ENCODE peak calls at places on chromosomes 16 and 17, in five cellular contexts. One of them, this sample, is unnamed.

GRCh38 chr16:53839150-53839549 is 135.2 kb downstream of the FTO start:
- DNase-seq in suprapubic skin: no peak
- DNase-seq in body of pancreas: no peak
- DNase-seq in HCT116: no peak
- DNase-seq in ovary: no peak
- DNase-seq in this sample: no peak

GRCh38 chr17:2170023-2170422 is 115.1 kb downstream of the HIC1 start:
- DNase-seq in suprapubic skin: no peak
- DNase-seq in ovary: no peak
- DNase-seq in body of pancreas: no peak
- DNase-seq in HCT116: no peak
- DNase-seq in this sample: no peak

GRCh38 chr16:19506965-19507364 is 14.9 kb downstream of the GDE1 start:
- DNase-seq in suprapubic skin: no peak
- DNase-seq in body of pancreas: no peak
- DNase-seq in HCT116: no peak
- DNase-seq in ovary: no peak
- DNase-seq in this sample: no peak

GRCh38 chr17:82658331-82658730 is 10.1 kb upstream of the WDR45B start:
- DNase-seq in ovary: no peak
- DNase-seq in body of pancreas: no peak
- DNase-seq in suprapubic skin: peak
- DNase-seq in HCT116: no peak
- DNase-seq in this sample: no peak

GRCh38 chr17:31266042-31266441 is 31.0 kb downstream of the OMG start:
- DNase-seq in body of pancreas: no peak
- DNase-seq in ovary: no peak
- DNase-seq in HCT116: no peak
- DNase-seq in suprapubic skin: no peak
- DNase-seq in this sample: no peak

GRCh38 chr17:49746791-49747490 is 17.0 kb downstream of the FAM117A start:
- DNase-seq in suprapubic skin: no peak
- DNase-seq in body of pancreas: no peak
- DNase-seq in ovary: no peak
- DNase-seq in HCT116: no peak
- DNase-seq in this sample: no peak

GRCh38 chr17:17724307-17724921 is 43.2 kb downstream of the RAI1 start:
- DNase-seq in ovary: peak
- DNase-seq in suprapubic skin: no peak
- DNase-seq in HCT116: no peak
- DNase-seq in body of pancreas: no peak
- DNase-seq in this sample: peak

GRCh38 chr16:56102159-56102798 is 89.0 kb upstream of the GNAO1 start:
- DNase-seq in suprapubic skin: no peak
- DNase-seq in HCT116: no peak
- DNase-seq in body of pancreas: peak
- DNase-seq in ovary: peak
- DNase-seq in this sample: no peak

GRCh38 chr16:88007321-88007731 is 56.1 kb downstream of the BANP start:
- DNase-seq in body of pancreas: no peak
- DNase-seq in suprapubic skin: no peak
- DNase-seq in ovary: peak
- DNase-seq in HCT116: no peak
- DNase-seq in this sample: no peak

GRCh38 chr16:57938936-57939871 is 31.7 kb downstream of the CNGB1 start:
- DNase-seq in ovary: peak
- DNase-seq in body of pancreas: no peak
- DNase-seq in suprapubic skin: peak
- DNase-seq in HCT116: peak
- DNase-seq in this sample: peak

GRCh38 chr16:84481051-84481735 is 23.3 kb downstream of the MEAK7 start:
- DNase-seq in body of pancreas: no peak
- DNase-seq in HCT116: no peak
- DNase-seq in ovary: no peak
- DNase-seq in suprapubic skin: no peak
- DNase-seq in this sample: no peak

GRCh38 chr16:77462894-77463293 is 28.1 kb upstream of the ADAMTS18 start:
- DNase-seq in ovary: no peak
- DNase-seq in suprapubic skin: no peak
- DNase-seq in body of pancreas: no peak
- DNase-seq in HCT116: no peak
- DNase-seq in this sample: no peak

GRCh38 chr16:3514621-3515020 is 13.8 kb downstream of the CLUAP1 start:
- DNase-seq in HCT116: no peak
- DNase-seq in suprapubic skin: no peak
- DNase-seq in body of pancreas: no peak
- DNase-seq in ovary: no peak
- DNase-seq in this sample: peak

GRCh38 chr16:85443531-85443930 is 169.6 kb upstream of the GSE1 start:
- DNase-seq in body of pancreas: no peak
- DNase-seq in HCT116: no peak
- DNase-seq in ovary: no peak
- DNase-seq in suprapubic skin: no peak
- DNase-seq in this sample: no peak

GRCh38 chr16:4298761-4299522 is 16.9 kb upstream of the GLIS2 start:
- DNase-seq in body of pancreas: no peak
- DNase-seq in HCT116: peak
- DNase-seq in suprapubic skin: peak
- DNase-seq in ovary: peak
- DNase-seq in this sample: peak

GRCh38 chr17:41098476-41098875 is 534 bp upstream of the KRTAP4-8 start:
- DNase-seq in body of pancreas: no peak
- DNase-seq in suprapubic skin: no peak
- DNase-seq in ovary: no peak
- DNase-seq in HCT116: no peak
- DNase-seq in this sample: peak

GRCh38 chr16:81636298-81636960 is 142.7 kb upstream of the PLCG2 start:
- DNase-seq in ovary: no peak
- DNase-seq in body of pancreas: no peak
- DNase-seq in HCT116: no peak
- DNase-seq in suprapubic skin: no peak
- DNase-seq in this sample: no peak

GRCh38 chr16:83400234-83400633 is 407.5 kb upstream of the HSBP1 start:
- DNase-seq in suprapubic skin: no peak
- DNase-seq in body of pancreas: no peak
- DNase-seq in ovary: no peak
- DNase-seq in HCT116: no peak
- DNase-seq in this sample: no peak

GRCh38 chr16:31074814-31075183 is 577 bp downstream of the ZNF646 start:
- DNase-seq in HCT116: no peak
- DNase-seq in ovary: no peak
- DNase-seq in suprapubic skin: no peak
- DNase-seq in body of pancreas: no peak
- DNase-seq in this sample: no peak
- TF ChIP-seq CTCF in HCT116: no peak
- TF ChIP-seq CTCF in ovary: no peak
- TF ChIP-seq CTCF in suprapubic skin: no peak
- TF ChIP-seq CTCF in body of pancreas: no peak
- TF ChIP-seq CTCF in this sample: no peak

GRCh38 chr16:75837264-75837663 is 111.0 kb upstream of the CPHXL start:
- DNase-seq in body of pancreas: no peak
- DNase-seq in suprapubic skin: no peak
- DNase-seq in HCT116: no peak
- DNase-seq in ovary: no peak
- DNase-seq in this sample: no peak
- H3K4me3 ChIP-seq in body of pancreas: no peak
- H3K4me3 ChIP-seq in suprapubic skin: no peak
- H3K4me3 ChIP-seq in HCT116: no peak
- H3K4me3 ChIP-seq in ovary: no peak
- H3K4me3 ChIP-seq in this sample: no peak

DNA sequence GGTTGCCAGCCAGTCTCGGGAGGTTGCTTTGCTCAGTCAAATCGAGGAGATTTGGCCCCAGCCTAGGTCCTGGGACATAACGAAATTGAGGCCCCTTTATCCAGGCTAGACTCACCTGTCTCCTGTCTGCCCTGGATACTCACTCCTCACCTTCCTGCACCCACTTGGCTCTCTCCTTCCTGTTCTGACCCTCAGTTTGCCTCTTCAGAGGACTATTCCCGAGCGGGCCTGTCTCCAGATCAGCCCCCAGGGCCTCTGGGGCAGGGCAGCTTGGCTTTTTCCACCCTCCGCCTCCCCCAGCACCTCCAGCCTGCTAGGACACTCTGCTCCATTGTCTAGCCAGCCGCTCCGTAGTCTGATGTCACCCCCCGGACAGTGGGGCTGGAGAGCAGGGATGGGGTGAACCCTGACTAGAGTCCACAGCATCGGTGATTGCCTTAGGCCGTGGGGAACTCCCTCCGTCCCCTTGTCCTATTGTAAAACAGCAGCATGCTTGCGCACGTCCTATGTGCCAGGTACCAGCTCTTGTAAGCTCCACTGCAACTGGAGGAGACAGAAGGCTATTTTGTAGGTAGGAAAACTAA is 8.8 kb downstream of the WFIKKN2 start:
- DNase-seq in body of pancreas: no peak
- DNase-seq in ovary: peak
- DNase-seq in HCT116: no peak
- DNase-seq in suprapubic skin: peak
- DNase-seq in this sample: no peak
- TF ChIP-seq CTCF in body of pancreas: no peak
- TF ChIP-seq CTCF in ovary: no peak
- TF ChIP-seq CTCF in HCT116: no peak
- TF ChIP-seq CTCF in suprapubic skin: no peak
- TF ChIP-seq CTCF in this sample: no peak

GRCh38 chr16:65010136-65010535 is 111.7 kb downstream of the CDH11 start:
- DNase-seq in body of pancreas: no peak
- DNase-seq in HCT116: no peak
- DNase-seq in suprapubic skin: no peak
- DNase-seq in ovary: no peak
- DNase-seq in this sample: no peak
- H3K4me3 ChIP-seq in body of pancreas: no peak
- H3K4me3 ChIP-seq in HCT116: no peak
- H3K4me3 ChIP-seq in suprapubic skin: no peak
- H3K4me3 ChIP-seq in ovary: no peak
- H3K4me3 ChIP-seq in this sample: no peak